ENCODE peak calls at places on chromosomes 1 and 21, in seven cellular contexts. L is CD4-positive, alpha-beta memory T cell; F is NCI-H1694 treated with DMSO at 0.1 percent for 48 hours; K is HTR-8/SVneo; I is ecto neural progenitor cell; A is endothelial cell; H is T follicular helper cell. J is an unnamed sample.

GRCh38 chr1:240613353-240614142 is 1.6 kb upstream of the GREM2 start:
- DNase-seq in H (no peak), A (no peak), L (no peak), K (no peak), I (no peak), F (peak), J (no peak)

GRCh38 chr1:240804475-240804874 is 192.5 kb upstream of the GREM2 start:
- DNase-seq in L (no peak), H (no peak), I (no peak), K (no peak), F (no peak), A (no peak), J (no peak)

GRCh38 chr1:15966956-15967344 is 9.0 kb downstream of the ZBTB17 start:
- DNase-seq in H (no peak), I (no peak), A (no peak), L (no peak), F (no peak), K (no peak), J (no peak)

GRCh38 chr1:111270781-111271463 is 19.7 kb upstream of the CHIA start:
- DNase-seq in F (no peak), A (no peak), L (no peak), K (no peak), I (no peak), H (no peak), J (no peak)

GRCh38 chr21:46038871-46039397 is 57.4 kb downstream of the COL6A1 start:
- DNase-seq in K (peak), A (no peak), L (no peak), I (no peak), H (no peak), F (no peak), J (no peak)

GRCh38 chr1:229158317-229159294 is 112.3 kb upstream of the RAB4A start:
- DNase-seq in L (no peak), F (no peak), K (no peak), H (no peak), A (no peak), I (no peak), J (no peak)

GRCh38 chr1:7705048-7705907 is 65.8 kb upstream of the VAMP3 start:
- DNase-seq in I (no peak), H (peak), A (peak), K (no peak), L (peak), F (no peak), J (no peak)

GRCh38 chr21:15222711-15223110 is 157.9 kb upstream of the NRIP1 start:
- DNase-seq in I (no peak), A (no peak), H (no peak), K (no peak), L (no peak), F (no peak), J (no peak)

GRCh38 chr1:198107041-198107440 is 49.8 kb upstream of the NEK7 start:
- DNase-seq in F (no peak), A (no peak), K (no peak), I (no peak), H (no peak), L (no peak), J (no peak)

GRCh38 chr1:198220428-198220827 is 63.6 kb downstream of the NEK7 start:
- DNase-seq in I (no peak), K (peak), H (no peak), F (no peak), L (no peak), A (no peak), J (no peak)

GRCh38 chr1:77585610-77586314 is 96.7 kb downstream of the ZZZ3 start:
- DNase-seq in I (no peak), L (no peak), A (no peak), F (no peak), H (no peak), K (no peak), J (no peak)

GRCh38 chr1:31302749-31303441 is 6.1 kb downstream of the ZCCHC17 start:
- DNase-seq in H (no peak), L (no peak), K (no peak), F (no peak), I (no peak), A (no peak), J (no peak)

GRCh38 chr1:154860154-154860870 is 9.8 kb downstream of the KCNN3 start:
- DNase-seq in H (no peak), I (no peak), K (no peak), A (no peak), F (no peak), L (no peak), J (no peak)

GRCh38 chr1:45876000-45876399 is 72.6 kb downstream of the MAST2 start:
- DNase-seq in A (no peak), H (no peak), L (no peak), K (no peak), F (no peak), I (no peak), J (no peak)

GRCh38 chr1:23619299-23620188 is 60.2 kb upstream of the ID3 start:
- DNase-seq in L (peak), H (peak), A (no peak), F (no peak), K (peak), I (no peak), J (peak)

GRCh38 chr1:108892356-108893140 is 15.8 kb downstream of the GPSM2 start:
- DNase-seq in H (no peak), F (no peak), L (no peak), A (no peak), I (no peak), K (no peak), J (no peak)

GRCh38 chr1:45010855-45011811 is at the start of gene HECTD3:
- DNase-seq in K (peak), L (peak), A (peak), I (peak), H (peak), F (peak), J (peak)

GRCh38 chr1:27000817-27001460 is 7.4 kb downstream of the TRNP1 start:
- DNase-seq in H (no peak), L (no peak), K (no peak), A (no peak), I (no peak), F (no peak), J (no peak)

GRCh38 chr21:38447611-38448010 is 50.7 kb downstream of the ERG start:
- DNase-seq in H (no peak), A (no peak), K (no peak), L (no peak), F (no peak), I (no peak), J (no peak)

GRCh38 chr1:24015226-24016210 is 35.4 kb upstream of the SRSF10 start:
- DNase-seq in A (no peak), I (no peak), K (no peak), F (no peak), L (no peak), H (no peak), J (no peak)

GRCh38 chr1:178531897-178532296 is 19.0 kb downstream of the TEX35 start:
- DNase-seq in K (no peak), L (peak), F (no peak), H (no peak), A (no peak), I (no peak), J (no peak)

GRCh38 chr1:194658090-194658439 is 1471.7 kb upstream of the B3GALT2 start:
- DNase-seq in H (no peak), L (no peak), A (no peak), F (no peak), I (no peak), K (peak), J (no peak)

J was measured in effector CD8-positive, alpha-beta T cell.